ENCODE peak calls at places on chromosomes 13 and 19, in six cellular contexts. Y is AG09319, S is colonic mucosa, H is astrocyte of the spinal cord, O is Caco-2, M is HTR-8/SVneo. I is an unnamed sample.
A peak's percentile ranks its signal among the peaks of the same experiment; 100 is the strongest.

GRCh38 chr19:49677901-49678674 is 1.0 kb downstream of the PRMT1 start:
- DNase-seq in Y (no peak), S (peak; percentile 86), H (peak; percentile 50), O (peak; percentile 89), M (peak; percentile 75), I (peak; percentile 86)

GRCh38 chr19:35090160-35090794 is 25.3 kb upstream of the FXYD3 start:
- DNase-seq in Y (no peak), S (peak; percentile 68), H (peak; percentile 58), O (peak; percentile 57), M (peak; percentile 79), I (peak; percentile 83)

GRCh38 chr19:38360839-38361631 is 13.3 kb upstream of the PSMD8 start:
- DNase-seq in Y (no peak), S (no peak), H (no peak), O (no peak), M (no peak), I (no peak)

GRCh38 chr19:7250951-7251350 is 43.3 kb downstream of the INSR start:
- DNase-seq in Y (no peak), S (no peak), H (no peak), O (no peak), M (no peak), I (no peak)

GRCh38 chr13:98541701-98542203 is 35.2 kb downstream of the STK24 start:
- DNase-seq in Y (no peak), S (no peak), H (no peak), O (no peak), M (no peak), I (no peak)

GRCh38 chr13:97879646-97880297 is 73.7 kb upstream of the IPO5 start:
- DNase-seq in Y (peak; percentile 49), S (no peak), H (peak; percentile 90), O (no peak), M (peak; percentile 52), I (no peak)

GRCh38 chr13:107457686-107458085 is 757.6 kb downstream of the LIG4 start:
- DNase-seq in Y (no peak), S (no peak), H (no peak), O (no peak), M (no peak), I (no peak)

GRCh38 chr13:83943530-83944279 is 61.4 kb upstream of the SLITRK1 start:
- DNase-seq in Y (no peak), S (no peak), H (no peak), O (no peak), M (no peak), I (no peak)

GRCh38 chr13:38960175-38960574 is 30.5 kb downstream of the STOML3 start:
- DNase-seq in Y (no peak), S (no peak), H (no peak), O (no peak), M (no peak), I (no peak)

GRCh38 chr13:24644051-24644450 is 36.2 kb upstream of the ATP12A start:
- DNase-seq in Y (no peak), S (no peak), H (peak; percentile 40), O (no peak), M (no peak), I (no peak)

GRCh38 chr19:47430041-47430802 is 10.9 kb upstream of the MEIS3 start:
- DNase-seq in Y (no peak), S (peak; percentile 73), H (peak; percentile 38), O (no peak), M (no peak), I (peak; percentile 30)